ENCODE peak calls at places on chromosomes 11 and 22, in six cellular contexts. X is cardiac fibroblast; F is activated T-helper 1 cell treated with Interleukin-2 at 50 U/mL for 16 hours; G is AG04450; R is heart right ventricle; T is CD4-positive, alpha-beta memory T cell. M is an unnamed sample.

GRCh38 chr11:74559110-74559933 is 33.1 kb upstream of the POLD3 start:
- DNase-seq in X (peak; percentile 18), F (no peak), G (no peak), R (peak; percentile 40), T (no peak), M (no peak)

GRCh38 chr22:46929046-46929688 is 166.7 kb downstream of the TBC1D22A start:
- DNase-seq in X (no peak), F (no peak), G (no peak), R (no peak), T (no peak), M (no peak)

GRCh38 chr22:29473001-29473400 is 7.0 kb upstream of the NEFH start:
- DNase-seq in X (no peak), F (no peak), G (no peak), R (no peak), T (no peak), M (no peak)

GRCh38 chr11:81749245-81749644 is 984.4 kb downstream of the FAM181B start:
- DNase-seq in X (no peak), F (no peak), G (no peak), R (no peak), T (no peak), M (no peak)

GRCh38 chr11:79244175-79244804 is 196.5 kb downstream of the TENM4 start:
- DNase-seq in X (peak; percentile 95), F (no peak), G (peak; percentile 85), R (no peak), T (no peak), M (no peak)

GRCh38 chr11:7655253-7656217 is 17.8 kb downstream of the CYB5R2 start:
- DNase-seq in X (no peak), F (no peak), G (no peak), R (no peak), T (no peak), M (no peak)

GRCh38 chr11:9691865-9692264 is 28.0 kb downstream of the SWAP70 start:
- DNase-seq in X (peak; percentile 73), F (no peak), G (no peak), R (no peak), T (no peak), M (no peak)

GRCh38 chr11:87290304-87290922 is 252.7 kb downstream of the TMEM135 start:
- DNase-seq in X (peak; percentile 81), F (no peak), G (peak; percentile 24), R (no peak), T (peak; percentile 33), M (peak; percentile 56)

GRCh38 chr11:16928052-16928451 is 86.2 kb downstream of the PLEKHA7 start:
- DNase-seq in X (no peak), F (no peak), G (no peak), R (no peak), T (no peak), M (no peak)

GRCh38 chr11:124108158-124108557 is 7.1 kb upstream of the VWA5A start:
- DNase-seq in X (peak; percentile 64), F (no peak), G (no peak), R (no peak), T (no peak), M (peak; percentile 51)

GRCh38 chr11:27721505-27722116 is 21.4 kb upstream of the BDNF start:
- DNase-seq in X (no peak), F (no peak), G (no peak), R (no peak), T (no peak), M (no peak)

GRCh38 chr11:76777325-76777724 is 5.8 kb upstream of the TSKU start:
- DNase-seq in X (no peak), F (no peak), G (no peak), R (no peak), T (no peak), M (no peak)